ENCODE peak calls at places on chromosomes 5 and 9, in six cellular contexts. L is BJ, G is lower leg skin, J is cardiac fibroblast, C is right cardiac atrium, H is OCI-LY7. X is an unnamed sample.

GRCh38 chr9:120435066-120435465 is 144.9 kb downstream of the CDK5RAP2 start:
- DNase-seq in L (no peak), G (no peak), J (peak), C (no peak), H (no peak), X (no peak)

GRCh38 chr9:127741831-127742434 is 6.8 kb upstream of the TOR2A start:
- DNase-seq in L (no peak), G (peak), J (no peak), C (peak), H (no peak), X (no peak)

GRCh38 chr9:72065076-72065475 is 4.7 kb upstream of the C9orf57 start:
- DNase-seq in L (no peak), G (no peak), J (peak), C (no peak), H (no peak), X (no peak)

GRCh38 chr9:8734760-8735159 is 935.2 kb upstream of the DMAC1 start:
- DNase-seq in L (no peak), G (no peak), J (no peak), C (no peak), H (no peak), X (no peak)

GRCh38 chr5:136802382-136802781 is 437.0 kb upstream of the TRPC7 start:
- DNase-seq in L (no peak), G (no peak), J (peak), C (no peak), H (peak), X (no peak)

GRCh38 chr9:89923961-89924504 is 319.2 kb downstream of the GADD45G start:
- DNase-seq in L (no peak), G (peak), J (no peak), C (no peak), H (peak), X (no peak)

GRCh38 chr9:128024761-128025308 is 42.3 kb downstream of the NAIF1 start:
- DNase-seq in L (no peak), G (no peak), J (no peak), C (no peak), H (no peak), X (no peak)

GRCh38 chr5:69504036-69504435 is 11.4 kb downstream of the OCLN start:
- DNase-seq in L (no peak), G (no peak), J (peak), C (no peak), H (no peak), X (no peak)

GRCh38 chr5:95823738-95824609 is 1.4 kb upstream of the GLRX start:
- DNase-seq in L (peak), G (peak), J (peak), C (peak), H (peak), X (peak)

GRCh38 chr9:36949470-36949869 is 84.6 kb downstream of the PAX5 start:
- DNase-seq in L (no peak), G (peak), J (no peak), C (no peak), H (no peak), X (no peak)

GRCh38 chr5:55633574-55634203 is 78.4 kb downstream of the SLC38A9 start:
- DNase-seq in L (no peak), G (no peak), J (peak), C (peak), H (no peak), X (peak)

GRCh38 chr5:14357861-14358260 is 214.7 kb downstream of the TRIO start:
- DNase-seq in L (no peak), G (no peak), J (no peak), C (no peak), H (no peak), X (no peak)

GRCh38 chr5:132378580-132378979 is 9.1 kb downstream of the SLC22A5 start:
- DNase-seq in L (no peak), G (peak), J (peak), C (no peak), H (no peak), X (no peak)

GRCh38 chr9:37408933-37409710 is 13.4 kb upstream of the GRHPR start:
- DNase-seq in L (no peak), G (no peak), J (no peak), C (no peak), H (peak), X (peak)

GRCh38 chr5:128366147-128366546 is 171.9 kb downstream of the FBN2 start:
- DNase-seq in L (no peak), G (no peak), J (no peak), C (no peak), H (no peak), X (no peak)

GRCh38 chr5:115209279-115209678 is 39.6 kb upstream of the TRIM36 start:
- DNase-seq in L (no peak), G (no peak), J (peak), C (no peak), H (peak), X (peak)

GRCh38 chr9:32413424-32413823 is 29.0 kb downstream of the ACO1 start:
- DNase-seq in L (no peak), G (no peak), J (peak), C (no peak), H (no peak), X (no peak)

GRCh38 chr5:28517691-28518090 is 1479.3 kb upstream of the CDH9 start:
- DNase-seq in L (no peak), G (no peak), J (no peak), C (no peak), H (no peak), X (no peak)

GRCh38 chr5:141742866-141743651 is 61.0 kb upstream of the ARAP3 start:
- DNase-seq in L (no peak), G (no peak), J (peak), C (no peak), H (peak), X (peak)

GRCh38 chr9:76607730-76608475 is 148.9 kb downstream of the GCNT1 start:
- DNase-seq in L (no peak), G (no peak), J (no peak), C (no peak), H (no peak), X (no peak)

GRCh38 chr5:148740966-148741742 is 85.3 kb upstream of the ADRB2 start:
- DNase-seq in L (peak), G (no peak), J (peak), C (no peak), H (peak), X (peak)

GRCh38 chr5:158841918-158842317 is 257.8 kb downstream of the EBF1 start:
- DNase-seq in L (no peak), G (no peak), J (no peak), C (no peak), H (no peak), X (no peak)

GRCh38 chr5:135269224-135269623 is 129.8 kb downstream of the MACROH2A1 start:
- DNase-seq in L (no peak), G (no peak), J (peak), C (no peak), H (no peak), X (no peak)

GRCh38 chr5:118603278-118603677 is 385.1 kb downstream of the DTWD2 start:
- DNase-seq in L (no peak), G (no peak), J (no peak), C (no peak), H (no peak), X (no peak)

GRCh38 chr9:1429328-1429727 is 379.2 kb downstream of the DMRT2 start:
- DNase-seq in L (no peak), G (no peak), J (no peak), C (peak), H (no peak), X (no peak)

GRCh38 chr9:107222020-107222522 is 61.0 kb upstream of the RAD23B start:
- DNase-seq in L (no peak), G (no peak), J (peak), C (no peak), H (no peak), X (no peak)

GRCh38 chr5:147223951-147224791 is 10.7 kb upstream of the STK32A start:
- DNase-seq in L (peak), G (no peak), J (peak), C (no peak), H (peak), X (no peak)

GRCh38 chr5:16759147-16759800 is 142.5 kb upstream of the RETREG1 start:
- DNase-seq in L (no peak), G (no peak), J (no peak), C (no peak), H (no peak), X (peak)

GRCh38 chr9:137500666-137501397 is 41.7 kb upstream of the NSMF start:
- DNase-seq in L (no peak), G (no peak), J (no peak), C (no peak), H (no peak), X (no peak)
- H3K4me3 ChIP-seq in L (no peak), G (no peak), J (no peak), C (no peak), H (no peak), X (no peak)

DNA sequence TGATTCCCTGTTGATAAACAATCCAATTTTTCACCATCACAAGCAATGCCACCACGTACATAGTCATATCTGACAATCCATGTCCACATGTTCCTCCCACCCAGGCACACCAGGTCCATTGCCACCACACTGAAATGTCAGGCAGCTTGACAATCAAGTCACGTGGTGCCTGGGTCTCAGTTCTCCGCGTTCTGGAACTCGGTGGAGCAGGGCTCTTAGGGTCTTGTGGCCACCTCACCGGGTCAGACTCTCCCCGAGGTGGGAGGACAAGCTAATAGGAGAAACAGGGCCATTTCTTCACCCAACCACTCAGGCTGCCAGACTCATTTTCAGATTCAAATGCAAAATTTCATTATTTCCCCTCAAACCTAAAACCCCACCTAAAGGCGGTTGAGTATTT is 200.5 kb upstream of the GAS1 start:
- DNase-seq in L (no peak), G (no peak), J (no peak), C (peak), H (no peak), X (no peak)
- H3K4me3 ChIP-seq in L (no peak), G (no peak), J (no peak), C (peak), H (no peak), X (no peak)

GRCh38 chr5:88732862-88733261 is 150.1 kb downstream of the MEF2C start:
- DNase-seq in L (no peak), G (no peak), J (no peak), C (no peak), H (no peak), X (no peak)

GRCh38 chr5:88734191-88734640 is 148.8 kb downstream of the MEF2C start:
- DNase-seq in L (no peak), G (no peak), J (peak), C (no peak), H (peak), X (peak)

GRCh38 chr5:88732181-88732633 is 150.8 kb downstream of the MEF2C start:
- DNase-seq in L (no peak), G (peak), J (peak), C (peak), H (peak), X (no peak)

GRCh38 chr5:88736494-88736893 is 146.5 kb downstream of the MEF2C start:
- DNase-seq in L (no peak), G (no peak), J (no peak), C (no peak), H (peak), X (no peak)

DNA sequence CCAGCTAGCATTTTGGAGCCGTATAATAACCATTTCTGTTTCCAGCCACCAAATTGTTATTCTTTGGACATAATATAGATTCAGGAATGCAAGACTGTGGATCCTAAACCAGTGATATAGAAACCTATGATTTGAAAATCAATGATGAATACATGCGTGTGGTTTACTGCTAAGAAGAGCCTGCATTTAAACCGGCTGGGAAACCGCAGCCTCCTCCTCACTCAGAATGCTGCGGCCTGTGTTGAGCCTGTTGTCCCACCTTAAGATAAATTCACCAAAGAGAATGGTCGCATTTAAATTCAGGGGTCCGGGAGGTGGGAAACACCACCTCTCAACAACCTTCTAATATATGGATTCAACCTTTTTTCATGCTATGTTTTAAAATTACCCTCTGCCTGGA is 148.0 kb downstream of the MEF2C start:
- DNase-seq in L (no peak), G (no peak), J (peak), C (no peak), H (no peak), X (no peak)
- H3K4me3 ChIP-seq in L (no peak), G (no peak), J (no peak), C (no peak), H (peak), X (no peak)

GRCh38 chr9:137070201-137070905 is at the start of gene SAPCD2:
- DNase-seq in L (no peak), G (peak), J (peak), C (peak), H (peak), X (peak)
- H3K4me3 ChIP-seq in L (peak), G (peak), J (peak), C (peak), H (peak), X (peak)

GRCh38 chr5:82330506-82330905 is 52.4 kb upstream of the RPS23 start:
- DNase-seq in L (no peak), G (no peak), J (no peak), C (no peak), H (no peak), X (no peak)

GRCh38 chr5:82329393-82329792 is 51.2 kb upstream of the RPS23 start:
- DNase-seq in L (no peak), G (no peak), J (no peak), C (no peak), H (no peak), X (no peak)

GRCh38 chr5:82331557-82331956 is 53.4 kb upstream of the RPS23 start:
- DNase-seq in L (no peak), G (no peak), J (no peak), C (no peak), H (no peak), X (no peak)

GRCh38 chr5:82332064-82332855 is 54.1 kb upstream of the RPS23 start:
- DNase-seq in L (no peak), G (no peak), J (no peak), C (no peak), H (no peak), X (no peak)

DNA sequence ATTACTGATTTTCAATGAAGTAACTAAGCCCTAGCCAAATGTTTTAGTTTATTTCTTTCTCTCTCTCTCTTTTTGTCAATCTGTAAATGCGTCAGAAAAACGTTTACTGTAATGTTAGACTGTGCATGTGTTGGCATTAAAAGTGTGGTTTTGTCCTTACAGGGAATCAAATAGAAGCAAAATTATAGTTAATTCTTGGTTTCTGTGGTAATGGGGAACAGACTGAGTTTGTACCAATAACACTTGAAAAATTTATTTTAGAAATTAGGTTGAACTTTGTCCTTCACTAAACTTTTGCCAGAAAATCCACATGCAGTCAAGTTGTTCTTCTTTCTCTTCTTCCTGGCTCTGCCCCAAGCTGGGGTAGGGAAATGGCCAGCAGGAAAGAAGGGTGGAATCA is 52.8 kb upstream of the RPS23 start:
- DNase-seq in L (no peak), G (no peak), J (no peak), C (no peak), H (no peak), X (no peak)
- H3K4me3 ChIP-seq in L (no peak), G (no peak), J (no peak), C (no peak), H (no peak), X (no peak)

X was measured in Jurkat, Clone E6-1.